ENCODE peak calls at places on chromosomes 7 and 10, in six cellular contexts. K, V, P, N, H and X are unnamed samples.

GRCh38 chr10:94640562-94640961 is 43.0 kb upstream of the CYP2C18 start:
- DNase-seq in P (no peak), H (no peak), N (no peak), V (no peak), K (no peak), X (no peak)

GRCh38 chr7:14902589-14902963 is at the start of gene DGKB:
- DNase-seq in P (no peak), K (peak), V (peak), H (peak), N (no peak), X (peak)

GRCh38 chr10:68561804-68562649 is 1.9 kb downstream of the TET1 start:
- DNase-seq in V (peak), H (peak), P (peak), K (peak), N (no peak), X (no peak)

GRCh38 chr10:26157734-26158133 is 58.8 kb upstream of the GAD2 start:
- DNase-seq in K (no peak), V (no peak), H (no peak), N (no peak), P (no peak), X (no peak)

GRCh38 chr7:28937593-28937992 is 20.5 kb downstream of the TRIL start:
- DNase-seq in V (no peak), N (no peak), H (no peak), K (no peak), P (peak), X (no peak)

GRCh38 chr10:72337039-72337629 is 17.6 kb downstream of the DNAJB12 start:
- DNase-seq in V (peak), N (no peak), K (peak), H (peak), P (peak), X (peak)

GRCh38 chr10:43221419-43222293 is 45.2 kb downstream of the RASGEF1A start:
- DNase-seq in N (no peak), K (no peak), H (no peak), P (peak), V (peak), X (no peak)

GRCh38 chr10:97757471-97757870 is 14.3 kb downstream of the SFRP5 start:
- DNase-seq in V (no peak), H (no peak), P (no peak), K (no peak), N (no peak), X (no peak)

DNA sequence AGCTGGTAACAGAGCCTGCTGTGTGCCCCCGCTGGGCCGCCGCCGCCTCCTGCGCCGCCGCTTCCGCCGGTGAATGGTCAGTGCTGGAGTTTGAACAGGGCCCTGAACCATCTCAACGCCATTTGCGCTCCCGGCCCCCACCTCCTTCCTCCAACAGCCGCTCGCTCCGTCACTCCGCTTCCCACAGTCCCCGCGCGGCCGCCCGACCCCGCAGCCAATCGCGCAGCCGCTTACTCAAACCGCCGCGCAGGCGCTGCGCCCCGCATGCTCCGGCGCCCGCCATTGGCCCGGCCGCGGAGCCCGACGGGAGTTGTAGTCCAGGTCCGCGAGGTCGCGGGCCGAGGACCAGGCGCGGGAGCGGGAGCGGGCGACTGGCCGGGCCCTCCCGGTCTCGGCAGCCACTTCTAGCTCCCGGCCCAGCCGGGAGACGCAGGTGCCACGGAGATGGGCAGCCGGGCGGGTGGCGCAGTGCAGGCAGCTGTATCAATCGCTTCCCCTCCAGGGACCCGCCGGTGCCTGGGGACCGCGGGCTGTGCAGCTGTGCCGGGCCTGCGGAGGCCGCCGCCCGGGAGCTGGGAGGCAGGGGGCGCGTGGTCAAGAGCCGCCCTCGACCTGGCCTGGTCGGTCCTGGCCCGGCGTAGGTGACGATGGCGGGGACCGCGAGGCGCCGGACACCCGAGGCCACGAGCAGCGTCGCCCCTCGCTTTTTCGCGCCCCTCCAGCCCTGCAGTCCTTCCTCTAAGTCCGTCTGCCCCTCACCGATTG is at the start of gene WAPL:
- DNase-seq in P (peak), N (peak), K (peak), V (peak), H (peak), X (peak)
- H4K8ac ChIP-seq in P (peak), N (peak), K (peak), V (no peak), H (peak), X (peak)

DNA sequence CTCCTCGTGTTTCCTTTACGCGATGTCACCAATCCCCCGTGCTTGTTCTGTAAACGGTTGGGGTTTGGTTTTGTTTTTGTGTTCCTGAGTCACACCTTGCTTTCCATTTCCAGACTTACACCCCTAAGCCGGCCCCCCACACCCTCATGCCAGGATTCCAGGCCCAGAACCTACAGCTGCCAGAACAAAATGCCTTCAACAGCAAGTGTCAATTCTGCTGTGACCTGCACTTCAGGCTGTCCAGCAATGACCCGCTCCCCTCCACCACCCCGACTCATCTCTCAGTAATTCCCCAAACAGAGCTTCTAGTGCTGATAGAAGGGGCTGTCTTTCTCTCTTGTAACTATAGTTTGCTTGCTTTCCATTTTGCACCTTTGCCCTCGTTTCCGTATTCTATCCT is 722.1 kb upstream of the CELF2 start:
- DNase-seq in H (no peak), P (no peak), N (no peak), K (no peak), V (no peak), X (no peak)
- H2AFZ ChIP-seq in H (no peak), P (no peak), N (peak), K (peak), V (no peak), X (no peak)

GRCh38 chr7:117971581-117972244 is 98.5 kb upstream of the CTTNBP2 start:
- DNase-seq in H (no peak), N (no peak), P (no peak), V (no peak), K (no peak), X (no peak)
- H4K8ac ChIP-seq in H (no peak), N (no peak), P (no peak), V (no peak), K (no peak), X (no peak)

GRCh38 chr7:95324396-95324795 is at the start of gene PON1:
- DNase-seq in P (no peak), V (peak), K (no peak), N (no peak), H (no peak), X (no peak)
- H2AFZ ChIP-seq in P (no peak), V (peak), K (no peak), N (peak), H (no peak), X (no peak)

DNA sequence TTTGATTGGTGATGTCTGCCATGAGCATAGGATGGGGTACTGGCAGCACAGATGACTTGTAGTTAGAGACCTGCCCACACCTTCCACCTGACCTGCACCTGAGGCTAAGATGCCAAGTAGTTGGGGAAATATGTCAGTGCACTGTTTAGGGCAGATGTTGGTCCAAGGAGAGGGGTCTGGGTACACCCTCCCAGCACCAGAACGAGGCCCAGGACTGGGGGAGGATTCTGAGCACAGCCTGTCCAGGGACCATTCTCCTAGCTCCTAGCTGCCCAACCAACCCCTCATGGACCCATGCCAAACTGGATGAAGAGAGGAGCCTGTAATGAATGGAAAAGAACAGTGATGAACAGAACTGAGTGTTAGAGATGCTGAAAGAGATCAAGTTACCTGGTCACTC is 28.0 kb downstream of the FRMPD2 start:
- DNase-seq in V (peak), N (no peak), P (no peak), K (no peak), H (no peak), X (no peak)
- H4K8ac ChIP-seq in V (no peak), N (no peak), P (no peak), K (no peak), H (no peak), X (no peak)

DNA sequence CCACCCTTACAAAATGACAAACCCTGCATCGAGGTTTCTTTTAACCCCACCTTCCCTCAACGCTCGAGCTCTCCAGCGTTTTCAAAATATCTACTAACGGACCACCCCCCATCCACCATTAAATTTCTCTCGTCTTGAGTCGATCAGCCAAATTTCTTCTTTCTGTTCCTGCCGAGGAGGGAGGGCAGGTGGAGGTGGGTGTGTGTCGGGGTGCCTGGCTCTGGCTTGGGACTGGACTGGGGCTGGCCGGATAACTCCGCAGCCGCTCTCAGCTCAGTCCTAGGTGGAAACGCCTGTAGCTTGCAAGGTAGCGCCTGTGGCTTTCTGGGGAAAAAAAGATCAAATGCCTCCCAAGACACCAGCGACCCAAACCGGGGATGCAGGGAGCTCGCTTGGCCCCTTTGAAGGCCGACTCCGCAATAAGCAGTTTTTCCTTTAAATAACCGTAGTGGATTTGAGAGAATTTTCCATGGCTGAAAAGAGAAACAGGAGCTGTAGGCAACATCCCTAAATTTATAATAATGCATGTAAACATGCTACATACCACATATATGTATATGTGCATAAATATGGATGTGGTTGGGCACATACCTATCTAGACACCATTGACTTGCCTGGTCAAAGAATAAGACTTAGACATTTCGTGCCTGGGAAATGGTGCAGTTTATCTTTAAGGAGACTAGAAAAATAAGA is 1.9 kb upstream of the TMEM178B start:
- DNase-seq in N (no peak), K (peak), H (no peak), V (peak), P (no peak), X (no peak)
- H2AFZ ChIP-seq in N (peak), K (peak), H (no peak), V (peak), P (no peak), X (peak)

GRCh38 chr7:96120856-96121255 is 201.0 kb downstream of the SLC25A13 start:
- DNase-seq in N (no peak), K (no peak), V (no peak), P (no peak), H (no peak), X (no peak)
- H4K8ac ChIP-seq in N (no peak), K (no peak), V (no peak), P (no peak), H (no peak), X (no peak)

GRCh38 chr7:106421181-106421762 is 136.5 kb upstream of the NAMPT start:
- DNase-seq in N (no peak), V (no peak), H (peak), P (peak), K (no peak), X (peak)
- H2AFZ ChIP-seq in N (peak), V (no peak), H (no peak), P (no peak), K (no peak), X (peak)

DNA sequence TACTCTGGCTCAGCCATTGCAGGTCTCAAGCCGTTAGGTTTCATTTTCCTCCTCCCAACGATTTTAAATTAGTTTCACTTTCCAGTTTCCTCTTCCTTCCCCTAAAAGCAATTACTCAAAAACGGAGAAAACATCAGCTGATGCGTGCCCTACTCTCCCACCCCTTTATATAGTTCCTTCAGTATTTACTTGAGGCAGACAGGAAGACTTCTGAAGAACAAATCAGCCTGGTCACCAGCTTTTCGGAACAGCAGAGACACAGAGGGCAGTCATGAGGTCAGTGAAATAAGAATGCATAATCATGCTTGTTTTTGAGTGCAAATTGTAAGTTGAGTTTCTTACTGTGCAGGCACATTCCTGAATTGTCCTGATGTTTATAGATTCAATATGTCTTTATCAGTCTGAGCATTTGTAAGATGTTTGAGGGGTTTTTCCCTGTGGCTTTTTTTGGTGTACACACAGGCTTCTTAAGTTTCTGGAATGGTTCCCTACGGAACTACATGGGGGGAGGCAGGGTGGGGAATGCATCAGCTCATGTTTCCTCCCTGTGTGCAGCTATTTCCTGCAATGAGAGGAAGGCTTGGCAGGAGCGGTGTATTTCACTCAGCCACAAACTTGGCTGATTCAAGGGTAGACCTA is at the start of gene IFIT3:
- DNase-seq in P (peak), K (no peak), N (no peak), H (peak), V (no peak), X (peak)
- H4K8ac ChIP-seq in P (no peak), K (no peak), N (no peak), H (peak), V (peak), X (peak)

GRCh38 chr7:30406664-30407425 is 71.7 kb downstream of the NOD1 start:
- DNase-seq in N (no peak), K (no peak), H (no peak), V (no peak), P (no peak), X (no peak)
- H2AFZ ChIP-seq in N (no peak), K (no peak), H (no peak), V (no peak), P (no peak), X (no peak)